ENCODE peak calls at places on chromosomes 7 and 10, in six cellular contexts. O is BJ, J is astrocyte of the spinal cord, C is GM10248, U is BE2C, A is cardiac muscle cell. M is an unnamed sample.

GRCh38 chr7:114919587-114919986 is 2.3 kb upstream of the MDFIC start:
- DNase-seq in J (no peak), A (no peak), C (no peak), U (no peak), O (no peak), M (no peak)

GRCh38 chr7:139543801-139544603 is 20.5 kb downstream of the CLEC2L start:
- DNase-seq in O (no peak), A (no peak), J (no peak), C (no peak), U (peak), M (no peak)

GRCh38 chr10:110407301-110408170 is 90.2 kb upstream of the DUSP5 start:
- DNase-seq in C (no peak), A (no peak), U (no peak), J (no peak), O (no peak), M (no peak)

GRCh38 chr10:37754538-37755323 is 102.7 kb downstream of the ZNF248 start:
- DNase-seq in O (no peak), J (no peak), A (no peak), C (no peak), U (no peak), M (peak)

GRCh38 chr10:120492366-120492765 is 35.3 kb downstream of the PLPP4 start:
- DNase-seq in O (no peak), U (peak), A (no peak), J (no peak), C (no peak), M (no peak)

GRCh38 chr7:138992052-138992531 is 10.9 kb upstream of the KIAA1549 start:
- DNase-seq in U (no peak), C (no peak), J (peak), A (no peak), O (peak), M (no peak)

GRCh38 chr10:125868372-125868975 is 12.6 kb downstream of the DHX32 start:
- DNase-seq in O (no peak), C (peak), A (peak), J (peak), U (no peak), M (no peak)

GRCh38 chr7:108570146-108570755 is 577 bp downstream of the DNAJB9 start:
- DNase-seq in J (peak), C (peak), A (peak), O (no peak), U (peak), M (peak)

GRCh38 chr10:62046522-62047239 is 145.2 kb downstream of the ARID5B start:
- DNase-seq in U (peak), O (peak), J (peak), C (peak), A (peak), M (no peak)

GRCh38 chr7:104825099-104825498 is 188.9 kb upstream of the KMT2E start:
- DNase-seq in A (no peak), C (no peak), J (no peak), U (no peak), O (no peak), M (no peak)

GRCh38 chr7:144649120-144649519 is 186.7 kb downstream of the TPK1 start:
- DNase-seq in J (no peak), A (no peak), U (no peak), C (no peak), O (no peak), M (no peak)

GRCh38 chr10:93874309-93875031 is 19.3 kb upstream of the SLC35G1 start:
- DNase-seq in C (no peak), U (no peak), A (no peak), O (no peak), J (no peak), M (no peak)

GRCh38 chr7:26857534-26858228 is 6.7 kb downstream of the SKAP2 start:
- DNase-seq in C (peak), U (no peak), J (peak), A (no peak), O (no peak), M (no peak)

GRCh38 chr10:18665815-18666558 is 6.8 kb downstream of the ARL5B start:
- DNase-seq in C (no peak), U (no peak), O (no peak), A (no peak), J (peak), M (no peak)

GRCh38 chr7:47358944-47359588 is 222.8 kb downstream of the TNS3 start:
- DNase-seq in A (no peak), O (no peak), U (no peak), J (no peak), C (no peak), M (no peak)

GRCh38 chr10:46551701-46552525 is 4.5 kb downstream of the GPRIN2 start:
- DNase-seq in A (no peak), U (peak), J (no peak), O (no peak), C (no peak), M (peak)

GRCh38 chr10:48251152-48251524 is 23.4 kb downstream of the FRMPD2 start:
- DNase-seq in O (no peak), C (peak), A (peak), U (no peak), J (no peak), M (peak)

GRCh38 chr7:154916381-154917213 is 86.3 kb downstream of the PAXIP1 start:
- DNase-seq in J (no peak), A (no peak), O (no peak), U (no peak), C (no peak), M (no peak)

GRCh38 chr10:78335691-78336401 is 302.2 kb downstream of the RPS24 start:
- DNase-seq in J (peak), A (no peak), O (peak), C (no peak), U (no peak), M (no peak)

GRCh38 chr10:74502963-74503608 is 323.3 kb upstream of the KAT6B start:
- DNase-seq in A (peak), C (no peak), J (peak), O (peak), U (no peak), M (no peak)

GRCh38 chr10:24947304-24948097 is 4.9 kb downstream of the PRTFDC1 start:
- DNase-seq in U (no peak), J (peak), O (no peak), C (no peak), A (peak), M (no peak)

GRCh38 chr10:86758231-86759072 is 2.0 kb downstream of the BMPR1A start:
- DNase-seq in O (no peak), C (no peak), U (no peak), A (peak), J (peak), M (no peak)

GRCh38 chr7:41312235-41312634 is 390.7 kb downstream of the INHBA start:
- DNase-seq in O (no peak), C (no peak), A (no peak), J (no peak), U (no peak), M (no peak)

GRCh38 chr7:41319601-41320000 is 383.3 kb downstream of the INHBA start:
- DNase-seq in O (no peak), C (no peak), J (no peak), A (no peak), U (no peak), M (no peak)

GRCh38 chr7:41313171-41313570 is 389.7 kb downstream of the INHBA start:
- DNase-seq in A (no peak), U (no peak), O (no peak), J (no peak), C (no peak), M (no peak)

GRCh38 chr7:41316410-41316809 is 386.5 kb downstream of the INHBA start:
- DNase-seq in O (no peak), C (no peak), U (no peak), J (no peak), A (no peak), M (no peak)

DNA sequence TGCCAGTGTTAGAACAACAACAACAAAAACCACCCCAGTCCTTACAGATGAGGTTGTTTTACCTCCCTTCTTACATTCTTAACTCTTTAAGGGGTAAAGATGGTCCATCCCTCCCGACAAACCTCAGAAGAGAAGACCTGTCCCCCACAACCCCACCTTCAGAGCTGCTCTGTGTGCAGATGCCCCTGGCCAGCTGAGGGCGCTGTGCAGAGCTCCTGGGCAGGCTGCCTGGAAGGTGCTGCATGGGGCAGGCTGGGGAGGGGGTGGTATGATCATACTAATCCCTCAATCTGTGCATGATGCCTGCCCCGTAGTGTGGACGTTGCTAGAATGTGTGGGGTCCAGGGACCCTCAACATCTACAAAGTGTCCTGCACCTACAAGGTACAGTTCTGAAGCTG is 387.1 kb downstream of the INHBA start:
- DNase-seq in J (no peak), C (no peak), U (no peak), O (no peak), A (no peak), M (no peak)
- TF ChIP-seq CTCF in J (peak), C (no peak), U (no peak), O (peak), A (peak), M (no peak)

GRCh38 chr10:124647421-124648130 is 96.6 kb downstream of the FAM53B start:
- DNase-seq in C (peak), J (no peak), O (no peak), U (peak), A (peak), M (peak)
- TF ChIP-seq CTCF in C (peak), J (peak), O (peak), U (peak), A (peak), M (no peak)

DNA sequence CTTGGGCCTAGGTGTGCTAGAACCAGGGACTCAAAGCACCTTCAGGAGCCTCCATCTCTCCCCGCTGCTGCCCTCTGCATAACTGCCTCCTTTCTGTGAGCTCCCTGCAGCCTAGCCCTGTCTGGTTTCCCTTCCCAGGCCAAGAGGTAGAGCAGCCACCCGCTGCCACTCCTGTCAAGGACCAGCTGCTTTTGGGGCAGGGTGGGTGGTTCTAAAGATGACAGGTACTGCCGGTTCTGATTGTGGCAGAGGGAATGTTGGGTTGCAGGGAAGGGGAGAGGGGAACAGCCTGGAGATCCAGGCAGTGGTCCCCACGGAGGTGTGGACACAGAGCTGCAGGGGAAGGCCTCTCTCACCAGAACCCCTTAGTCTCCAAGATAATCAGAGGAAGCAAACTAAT is 3.7 kb upstream of the FLNC start:
- DNase-seq in U (no peak), J (no peak), C (no peak), O (no peak), A (no peak), M (no peak)
- TF ChIP-seq CTCF in U (no peak), J (no peak), C (no peak), O (no peak), A (no peak), M (no peak)

GRCh38 chr10:84097787-84098353 is 41.4 kb upstream of the GHITM start:
- DNase-seq in J (peak), O (no peak), A (peak), C (no peak), U (no peak), M (no peak)
- TF ChIP-seq CTCF in J (peak), O (peak), A (peak), C (peak), U (peak), M (no peak)

GRCh38 chr7:209416-209815 is 17.0 kb downstream of the FAM20C start:
- DNase-seq in C (no peak), A (no peak), U (no peak), J (no peak), O (no peak), M (no peak)

GRCh38 chr7:205117-206010 is 13.0 kb downstream of the FAM20C start:
- DNase-seq in O (no peak), C (no peak), A (no peak), J (no peak), U (peak), M (no peak)

GRCh38 chr7:208816-209215 is 16.4 kb downstream of the FAM20C start:
- DNase-seq in A (no peak), C (no peak), O (no peak), J (no peak), U (no peak), M (no peak)

GRCh38 chr7:208128-208673 is 15.8 kb downstream of the FAM20C start:
- DNase-seq in O (no peak), A (no peak), C (no peak), U (no peak), J (no peak), M (no peak)

DNA sequence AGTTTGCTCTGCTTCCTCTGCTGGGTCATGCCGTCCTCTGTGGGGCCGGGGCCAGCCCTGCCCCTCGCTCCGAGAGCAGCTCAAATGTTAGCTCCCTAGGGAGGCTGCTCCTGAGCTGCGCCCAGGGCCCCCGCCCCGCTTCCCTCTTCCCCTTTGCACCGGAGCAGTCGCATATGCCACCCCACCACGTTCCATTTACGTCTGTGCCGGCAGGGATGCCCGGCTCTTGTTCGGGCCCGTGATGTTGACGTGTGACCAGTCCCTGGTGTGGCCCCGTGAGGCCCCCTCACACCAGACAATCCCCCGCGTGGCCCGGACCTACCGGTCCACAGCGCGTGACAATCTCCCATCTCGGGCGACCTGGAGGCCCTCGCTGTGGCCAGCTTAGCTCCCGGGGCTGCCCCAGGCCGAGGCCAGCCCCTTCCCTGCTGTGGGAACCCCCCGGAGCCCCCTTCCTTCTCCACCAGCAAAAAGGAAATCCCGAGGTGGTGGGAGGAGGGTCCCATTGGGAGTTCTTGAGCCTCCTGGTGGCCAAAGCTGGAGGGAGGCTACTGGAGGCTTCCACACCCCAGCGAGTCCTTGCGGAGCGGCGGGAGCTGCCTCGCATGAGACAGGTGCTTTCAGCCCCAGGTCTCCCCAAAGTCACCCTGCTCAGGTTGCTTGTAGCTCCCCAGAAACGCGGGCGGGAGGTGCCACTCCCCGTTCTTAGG is 15.2 kb downstream of the FAM20C start:
- DNase-seq in O (no peak), C (no peak), A (no peak), J (no peak), U (no peak), M (no peak)
- TF ChIP-seq CTCF in O (peak), C (no peak), A (peak), J (peak), U (no peak), M (no peak)

GRCh38 chr10:22245567-22245966 is 27.8 kb upstream of the EBLN1 start:
- DNase-seq in O (no peak), A (peak), U (no peak), J (peak), C (no peak), M (no peak)

GRCh38 chr10:22243321-22243720 is 25.5 kb upstream of the EBLN1 start:
- DNase-seq in C (no peak), A (no peak), O (no peak), U (no peak), J (no peak), M (no peak)

GRCh38 chr10:22246680-22247391 is 29.0 kb upstream of the EBLN1 start:
- DNase-seq in A (peak), O (no peak), U (no peak), J (peak), C (no peak), M (no peak)

GRCh38 chr10:22244001-22244400 is 26.2 kb upstream of the EBLN1 start:
- DNase-seq in J (no peak), C (no peak), O (no peak), A (no peak), U (no peak), M (no peak)

GRCh38 chr10:22244855-22245254 is 27.0 kb upstream of the EBLN1 start:
- DNase-seq in C (no peak), J (no peak), U (no peak), A (no peak), O (no peak), M (no peak)
- TF ChIP-seq CTCF in C (no peak), J (no peak), U (peak), A (no peak), O (no peak), M (no peak)

GRCh38 chr7:130853503-130854279 is 119.7 kb upstream of the KLF14 start:
- DNase-seq in J (no peak), C (no peak), A (no peak), U (no peak), O (peak), M (no peak)
- TF ChIP-seq CTCF in J (no peak), C (no peak), A (no peak), U (no peak), O (no peak), M (no peak)

DNA sequence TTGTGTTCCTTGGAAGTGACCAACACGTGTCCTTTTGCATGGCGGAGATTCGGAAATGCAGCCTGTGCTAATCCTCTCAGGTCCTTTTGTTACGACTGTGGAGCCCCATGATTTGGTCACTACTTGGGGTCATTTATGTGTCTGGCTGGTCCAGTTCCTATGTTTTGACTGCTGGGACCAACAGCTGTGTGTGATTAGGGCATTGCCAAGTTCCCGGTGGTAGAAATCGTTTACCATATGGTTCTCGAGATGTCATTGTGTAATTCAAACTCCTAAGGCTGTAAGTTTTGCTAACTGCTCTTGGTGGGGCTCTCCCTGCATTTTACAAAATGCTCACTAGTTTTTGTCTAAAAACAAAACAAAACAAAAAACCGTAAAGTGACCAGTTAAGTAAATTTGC is 62.0 kb downstream of the CCNY start:
- DNase-seq in O (no peak), A (peak), J (no peak), C (no peak), U (no peak), M (no peak)
- TF ChIP-seq CTCF in O (no peak), A (no peak), J (no peak), C (no peak), U (no peak), M (no peak)

GRCh38 chr10:118710487-118710886 is 44.3 kb downstream of the CACUL1 start:
- DNase-seq in O (no peak), U (no peak), J (no peak), A (no peak), C (no peak), M (no peak)

GRCh38 chr10:118712080-118712479 is 42.7 kb downstream of the CACUL1 start:
- DNase-seq in U (no peak), O (no peak), A (no peak), J (no peak), C (no peak), M (no peak)

GRCh38 chr10:118708571-118708970 is 46.2 kb downstream of the CACUL1 start:
- DNase-seq in J (no peak), U (no peak), C (no peak), A (no peak), O (no peak), M (no peak)

DNA sequence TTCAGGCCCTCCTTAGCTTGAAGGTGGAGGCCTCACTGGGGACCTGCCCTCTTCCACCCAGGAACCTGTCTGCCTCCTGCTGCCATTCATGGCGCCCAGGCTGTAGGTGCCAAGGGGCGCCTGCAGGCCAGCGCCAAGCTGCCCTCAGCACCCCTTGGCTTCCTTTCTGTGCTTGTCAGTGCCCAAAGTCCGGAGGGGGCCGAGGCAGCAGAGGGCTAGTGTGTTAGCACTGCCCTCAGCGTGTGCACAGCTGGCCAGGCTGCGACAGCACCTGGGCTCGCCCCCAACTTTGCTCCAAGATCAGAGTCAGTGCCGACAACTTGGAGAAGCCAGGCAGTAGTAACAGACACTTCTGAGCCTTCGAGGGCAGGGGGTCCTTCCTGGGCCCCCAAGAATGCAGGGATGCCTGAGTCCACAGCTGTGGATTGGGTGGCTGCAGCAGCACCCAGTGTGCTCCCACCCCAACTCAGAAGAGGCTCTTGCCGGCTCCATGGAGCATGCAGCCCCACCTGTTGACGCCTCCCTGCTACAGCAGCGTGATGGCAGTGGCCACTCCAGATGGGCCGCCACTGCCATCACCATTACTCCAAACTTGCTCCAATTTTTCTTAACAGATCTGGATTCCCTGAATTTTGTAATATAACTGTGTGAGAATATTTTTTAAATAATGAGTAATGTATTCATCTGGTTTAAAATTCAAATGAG is 41.7 kb downstream of the CACUL1 start:
- DNase-seq in C (no peak), U (peak), J (no peak), A (no peak), O (no peak), M (no peak)
- TF ChIP-seq CTCF in C (no peak), U (peak), J (peak), A (peak), O (peak), M (no peak)

DNA sequence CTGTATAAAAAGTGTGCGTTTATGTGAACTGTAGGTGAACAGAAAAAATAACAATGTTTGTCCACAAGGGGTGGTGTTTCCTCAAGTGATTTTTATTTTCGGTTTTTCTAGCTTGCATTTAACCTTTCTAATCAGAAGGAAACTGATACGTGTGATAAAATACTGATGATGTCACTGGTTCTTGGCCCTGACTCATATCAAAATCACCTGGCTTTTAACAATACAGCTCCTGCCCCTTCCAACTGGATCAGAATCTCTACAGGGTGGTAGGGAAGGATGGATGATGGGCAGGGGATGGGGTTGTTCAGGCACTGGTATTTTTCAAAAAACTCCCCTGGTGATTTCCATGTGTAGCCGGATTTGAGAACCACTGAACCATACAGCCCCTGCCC is 10.9 kb downstream of the NPFFR1 start:
- DNase-seq in C (peak), U (no peak), J (no peak), A (peak), O (no peak), M (no peak)
- TF ChIP-seq CTCF in C (peak), U (peak), J (peak), A (peak), O (peak), M (peak)